ENCODE peak calls at places on chromosome 2, in seven cellular contexts. Y, I, V, E, Q, B and T are unnamed samples.

GRCh38 chr2:53945538-53945937 is 25.3 kb downstream of the PSME4 start:
- DNase-seq in E (no peak), B (no peak), Y (no peak), Q (no peak), I (no peak), V (no peak), T (no peak)

GRCh38 chr2:120480903-120481445 is 135.0 kb downstream of the INHBB start:
- DNase-seq in Y (no peak), V (no peak), E (no peak), Q (no peak), B (no peak), I (no peak), T (no peak)

GRCh38 chr2:11963966-11964365 is 217.5 kb downstream of the LPIN1 start:
- DNase-seq in E (no peak), V (no peak), B (no peak), Y (no peak), I (no peak), Q (no peak), T (no peak)

GRCh38 chr2:151922845-151923666 is 94.8 kb upstream of the ARL5A start:
- DNase-seq in V (no peak), Q (no peak), E (no peak), I (peak), Y (peak), B (peak), T (no peak)

GRCh38 chr2:27690052-27690451 is 26.4 kb downstream of the SLC4A1AP start:
- DNase-seq in Y (no peak), E (no peak), Q (no peak), I (no peak), V (no peak), B (no peak), T (no peak)

GRCh38 chr2:69205491-69205890 is 181.5 kb downstream of the GFPT1 start:
- DNase-seq in B (no peak), I (no peak), Q (no peak), V (no peak), E (no peak), Y (no peak), T (no peak)

GRCh38 chr2:212537311-212538155 is 1.1 kb downstream of the ERBB4 start:
- DNase-seq in V (peak), I (peak), B (no peak), Y (peak), Q (peak), E (no peak), T (peak)

GRCh38 chr2:122414911-122415310 is 659.5 kb downstream of the TSN start:
- DNase-seq in Y (no peak), V (no peak), I (no peak), B (no peak), Q (no peak), E (no peak), T (no peak)

GRCh38 chr2:110101911-110102774 is 13.5 kb downstream of the MALL start:
- DNase-seq in V (no peak), Y (no peak), Q (no peak), B (no peak), I (no peak), E (no peak), T (no peak)

GRCh38 chr2:194819367-194819766 is 837.7 kb upstream of the SLC39A10 start:
- DNase-seq in I (no peak), Q (no peak), E (no peak), Y (no peak), B (no peak), V (no peak), T (no peak)

GRCh38 chr2:170643346-170643745 is 71.8 kb upstream of the SP5 start:
- DNase-seq in V (no peak), E (no peak), B (no peak), Q (no peak), Y (no peak), I (no peak), T (no peak)

GRCh38 chr2:60352491-60353405 is 200.7 kb downstream of the BCL11A start:
- DNase-seq in Y (no peak), E (no peak), V (no peak), I (no peak), Q (peak), B (no peak), T (no peak)

GRCh38 chr2:202034249-202035088 is 814 bp downstream of the FZD7 start:
- DNase-seq in E (peak), I (peak), B (peak), Q (peak), Y (no peak), V (peak), T (peak)

GRCh38 chr2:151237422-151238012 is 24.1 kb downstream of the RBM43 start:
- DNase-seq in Q (no peak), Y (no peak), V (no peak), I (no peak), B (no peak), E (no peak), T (no peak)

GRCh38 chr2:75846683-75847190 is 136.0 kb upstream of the GCFC2 start:
- DNase-seq in E (no peak), V (no peak), Q (no peak), I (no peak), Y (no peak), B (no peak), T (no peak)

GRCh38 chr2:68548396-68548795 is 81.0 kb downstream of the APLF start:
- DNase-seq in V (no peak), I (no peak), Q (no peak), E (no peak), Y (no peak), B (no peak), T (no peak)

GRCh38 chr2:39618736-39619135 is 47.0 kb upstream of the TMEM178A start:
- DNase-seq in Y (no peak), E (no peak), V (no peak), I (no peak), B (no peak), Q (no peak), T (no peak)

GRCh38 chr2:221111739-221112138 is 460.4 kb downstream of the EPHA4 start:
- DNase-seq in V (no peak), B (no peak), I (no peak), Q (no peak), E (no peak), Y (no peak), T (no peak)

GRCh38 chr2:187769437-187769836 is 215.2 kb upstream of the TFPI start:
- DNase-seq in Y (no peak), Q (no peak), V (no peak), I (no peak), B (no peak), E (no peak), T (no peak)

GRCh38 chr2:21643180-21643579 is 519.4 kb downstream of the TDRD15 start:
- DNase-seq in Q (no peak), Y (no peak), V (no peak), I (no peak), B (no peak), E (no peak), T (no peak)

GRCh38 chr2:212863185-212863588 is 288.2 kb downstream of the IKZF2 start:
- DNase-seq in Q (peak), E (no peak), I (no peak), Y (peak), V (no peak), B (no peak), T (no peak)

GRCh38 chr2:177029501-177029900 is 183.1 kb upstream of the HNRNPA3 start:
- DNase-seq in B (no peak), E (no peak), Q (no peak), V (no peak), I (no peak), Y (no peak), T (no peak)

GRCh38 chr2:178258916-178259315 is 64.6 kb downstream of the OSBPL6 start:
- DNase-seq in V (no peak), Q (no peak), E (no peak), B (no peak), I (no peak), Y (no peak), T (no peak)

GRCh38 chr2:217186565-217187218 is 326.8 kb upstream of the TNP1 start:
- DNase-seq in E (no peak), Y (no peak), V (no peak), Q (no peak), B (peak), I (no peak), T (no peak)

GRCh38 chr2:200380833-200381542 is 74.5 kb downstream of the SPATS2L start:
- DNase-seq in B (no peak), V (no peak), Y (no peak), E (no peak), Q (no peak), I (no peak), T (no peak)

GRCh38 chr2:240366901-240367300 is 68.6 kb upstream of the GPC1 start:
- DNase-seq in V (no peak), I (no peak), Y (no peak), Q (no peak), B (no peak), E (no peak), T (no peak)

GRCh38 chr2:41716497-41716896 is 331.3 kb upstream of the PKDCC start:
- DNase-seq in I (no peak), Q (no peak), B (no peak), V (no peak), E (no peak), Y (no peak), T (no peak)

GRCh38 chr2:219179601-219180465 is 1.8 kb downstream of the RETREG2 start:
- DNase-seq in Y (no peak), V (no peak), I (no peak), E (no peak), Q (no peak), B (no peak), T (no peak)
- H3K4me3 ChIP-seq in Y (peak), V (no peak), I (no peak), E (no peak), Q (no peak), B (no peak), T (no peak)

GRCh38 chr2:163734401-163734800 is 1.4 kb downstream of the FIGN start:
- DNase-seq in Y (no peak), Q (no peak), V (no peak), I (no peak), E (no peak), B (no peak), T (no peak)
- H3K4me3 ChIP-seq in Y (peak), Q (no peak), V (no peak), I (peak), E (no peak), B (peak), T (peak)

DNA sequence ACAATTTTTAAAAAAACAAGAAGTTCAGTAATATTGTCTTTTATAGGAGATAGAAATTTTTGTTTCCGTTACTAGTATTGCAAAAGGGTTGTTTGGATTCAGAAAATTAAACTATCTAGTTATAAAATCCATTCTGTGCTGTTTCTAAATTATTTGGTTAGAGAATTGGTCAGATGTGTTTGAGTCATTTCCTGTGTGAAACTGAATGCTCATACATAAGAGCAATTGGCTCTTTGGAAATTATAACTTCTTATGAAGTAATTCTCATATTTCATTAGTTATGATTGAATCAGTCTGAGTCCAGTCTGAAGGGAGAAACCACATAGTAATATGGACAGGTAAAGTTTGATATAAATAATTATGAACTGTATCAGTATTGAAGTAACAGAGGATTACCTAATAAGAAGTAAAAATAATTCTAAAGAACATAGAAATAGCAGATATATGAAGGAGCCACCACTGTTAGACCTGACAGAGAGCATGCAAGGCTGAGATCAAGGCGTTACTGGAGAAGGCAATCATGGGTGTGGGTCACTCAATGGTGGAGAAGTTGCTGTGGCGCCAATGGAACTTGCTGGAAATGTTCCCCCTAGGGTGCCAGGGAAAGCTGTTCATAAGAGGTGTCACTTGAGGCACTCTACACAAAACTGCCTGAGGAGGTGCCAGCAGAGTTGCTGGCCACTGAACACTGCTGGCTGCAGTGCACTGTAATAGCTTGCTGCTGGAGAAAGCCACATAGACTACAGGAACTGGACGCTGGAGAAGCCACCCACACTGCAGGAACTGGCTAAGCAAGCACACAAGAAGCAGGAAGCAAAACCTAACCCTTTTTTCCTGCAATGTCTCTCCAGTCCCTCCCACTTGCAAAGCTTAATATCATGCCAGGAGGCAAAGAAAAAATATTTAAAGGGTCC is 18.0 kb upstream of the FAP start:
- DNase-seq in Y (peak), I (peak), V (no peak), E (no peak), Q (no peak), B (no peak), T (no peak)
- H3K4me3 ChIP-seq in Y (no peak), I (no peak), V (no peak), E (no peak), Q (no peak), B (no peak), T (no peak)

DNA sequence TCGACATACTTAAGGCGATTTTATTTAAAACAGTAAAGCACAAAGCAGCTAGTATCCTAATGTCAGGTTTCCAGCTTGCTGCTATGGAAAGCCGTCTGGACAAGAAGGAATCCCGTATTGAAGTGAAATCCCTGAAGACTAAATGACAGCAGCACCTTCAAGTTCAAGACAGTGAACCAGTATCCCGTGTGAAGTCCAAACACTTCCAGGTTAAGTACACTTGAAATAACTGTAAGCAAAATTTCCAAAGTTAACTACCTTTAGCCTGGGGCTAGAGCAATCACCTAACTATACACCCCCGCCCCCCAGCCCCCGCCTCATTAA is 1.2 kb downstream of the MBOAT2 start:
- DNase-seq in E (no peak), Y (no peak), B (no peak), I (no peak), Q (no peak), V (no peak), T (no peak)
- H3K4me3 ChIP-seq in E (no peak), Y (peak), B (peak), I (no peak), Q (no peak), V (no peak), T (peak)

GRCh38 chr2:241859436-241860183 is 916 bp upstream of the PDCD1 start:
- DNase-seq in Q (peak), I (peak), Y (no peak), V (no peak), B (peak), E (peak), T (peak)
- H3K4me3 ChIP-seq in Q (peak), I (peak), Y (peak), V (no peak), B (peak), E (peak), T (peak)

GRCh38 chr2:44706584-44707553 is 234.6 kb upstream of the SIX3 start:
- DNase-seq in Q (no peak), E (no peak), I (no peak), B (no peak), V (no peak), Y (no peak), T (no peak)

GRCh38 chr2:44708646-44709000 is 232.9 kb upstream of the SIX3 start:
- DNase-seq in B (no peak), V (no peak), I (no peak), Y (no peak), E (no peak), Q (no peak), T (no peak)

GRCh38 chr2:44705356-44705755 is 236.1 kb upstream of the SIX3 start:
- DNase-seq in V (no peak), Y (no peak), I (no peak), B (no peak), E (no peak), Q (no peak), T (no peak)

GRCh38 chr2:44707945-44708645 is 233.4 kb upstream of the SIX3 start:
- DNase-seq in V (no peak), Y (no peak), Q (no peak), I (no peak), E (no peak), B (no peak), T (no peak)

GRCh38 chr2:44705851-44706555 is 235.5 kb upstream of the SIX3 start:
- DNase-seq in B (no peak), Y (no peak), Q (no peak), I (no peak), E (no peak), V (no peak), T (no peak)
- H3K4me3 ChIP-seq in B (no peak), Y (no peak), Q (no peak), I (no peak), E (no peak), V (no peak), T (no peak)

GRCh38 chr2:218290316-218291261 is 1.7 kb downstream of the TMBIM1 start:
- DNase-seq in B (no peak), E (peak), V (no peak), Q (peak), Y (no peak), I (no peak), T (no peak)

GRCh38 chr2:218284106-218284811 is 8.0 kb downstream of the TMBIM1 start:
- DNase-seq in V (peak), Y (peak), Q (no peak), E (peak), B (peak), I (no peak), T (no peak)

GRCh38 chr2:218285604-218286003 is 6.7 kb downstream of the TMBIM1 start:
- DNase-seq in B (peak), E (no peak), I (peak), V (peak), Q (no peak), Y (peak), T (no peak)

GRCh38 chr2:218289639-218290315 is 2.5 kb downstream of the TMBIM1 start:
- DNase-seq in Y (no peak), I (no peak), Q (no peak), V (peak), B (no peak), E (no peak), T (no peak)

GRCh38 chr2:218286570-218287459 is 5.5 kb downstream of the TMBIM1 start:
- DNase-seq in I (peak), E (peak), Y (peak), Q (peak), B (peak), V (peak), T (peak)
- H3K4me3 ChIP-seq in I (peak), E (peak), Y (peak), Q (peak), B (peak), V (no peak), T (peak)